ENCODE peak calls at places on chromosomes 2 and 18, in eight cellular contexts. R, P, H, L, G, S, V and U are unnamed samples. For H3K4me1, the result is how much of the 10 kb centered on the place peaks cover.

GRCh38 chr18:408367-408766 is 92.1 kb downstream of the COLEC12 start:
- DNase-seq in G (peak), R (no peak), P (no peak), L (no peak), S (no peak), H (no peak), V (no peak), U (no peak)

GRCh38 chr2:204950695-204951094 is 405.4 kb downstream of the PARD3B start:
- DNase-seq in S (no peak), V (no peak), R (no peak), P (no peak), L (no peak), H (peak), G (peak), U (no peak)

GRCh38 chr2:213740453-213740852 is 456.2 kb downstream of the SPAG16 start:
- DNase-seq in P (no peak), S (no peak), R (no peak), H (no peak), V (no peak), G (no peak), L (no peak), U (no peak)

GRCh38 chr2:144998435-144998834 is 478.5 kb upstream of the ZEB2 start:
- DNase-seq in P (no peak), H (no peak), V (no peak), G (no peak), R (no peak), L (no peak), S (no peak), U (no peak)

GRCh38 chr2:133200684-133201421 is 367.4 kb downstream of the NCKAP5 start:
- DNase-seq in R (no peak), S (peak), H (peak), G (peak), L (no peak), P (no peak), V (no peak), U (peak)

GRCh38 chr2:171083426-171083825 is 77.3 kb downstream of the TLK1 start:
- DNase-seq in H (no peak), G (no peak), P (no peak), S (no peak), R (no peak), V (no peak), L (no peak), U (no peak)

GRCh38 chr2:12020833-12021469 is 274.5 kb downstream of the LPIN1 start:
- DNase-seq in R (no peak), L (no peak), S (no peak), V (no peak), P (no peak), H (no peak), G (no peak), U (no peak)

GRCh38 chr18:323253-323622 is 55.4 kb upstream of the THOC1 start:
- DNase-seq in H (peak), S (no peak), R (no peak), G (peak), V (no peak), P (no peak), L (no peak), U (peak)

GRCh38 chr18:24964213-24964612 is 387.8 kb downstream of the ZNF521 start:
- DNase-seq in R (peak), H (peak), V (peak), L (peak), S (no peak), G (peak), P (peak), U (no peak)

GRCh38 chr2:157746234-157746950 is 117.7 kb upstream of the ACVR1C start:
- DNase-seq in L (no peak), S (no peak), G (peak), R (peak), V (no peak), H (no peak), P (no peak), U (no peak)

GRCh38 chr18:80246656-80247402 is 485 bp downstream of the PARD6G start:
- DNase-seq in R (peak), V (no peak), H (peak), G (peak), S (no peak), L (no peak), P (peak), U (peak)

DNA sequence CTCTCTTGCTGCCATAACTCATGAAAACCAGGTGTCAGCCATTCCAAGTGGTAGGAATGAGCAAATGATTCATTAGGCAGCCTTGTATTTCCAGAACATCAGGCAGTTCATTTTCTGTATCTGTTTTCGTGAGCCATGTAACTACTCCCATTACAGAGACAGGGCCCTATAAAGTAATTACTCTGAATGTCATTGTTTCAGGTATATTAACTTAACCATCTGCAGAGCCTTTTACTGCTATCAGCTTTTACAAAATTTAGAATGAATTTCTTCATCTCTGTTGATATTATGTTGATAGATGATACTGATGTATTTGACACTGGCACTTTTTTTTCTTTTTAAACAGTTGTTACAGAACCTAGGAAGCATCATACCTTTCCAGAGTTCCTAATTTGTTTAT is 69.9 kb downstream of the MGAT5 start:
- DNase-seq in P (no peak), S (no peak), G (no peak), L (no peak), V (no peak), H (no peak), R (no peak), U (no peak)
- H3K4me1 ChIP-seq in P (under half), S (under half), G (under half), L (under half), V (under half), H (under half), R (under half), U (under half)

GRCh38 chr2:26614205-26615128 is 26.7 kb downstream of the CIB4 start:
- DNase-seq in S (no peak), P (no peak), V (no peak), L (no peak), R (no peak), H (no peak), G (no peak), U (no peak)

GRCh38 chr2:26616864-26617135 is 24.4 kb downstream of the CIB4 start:
- DNase-seq in G (no peak), R (no peak), S (no peak), V (no peak), L (no peak), P (no peak), H (no peak), U (no peak)

GRCh38 chr2:26613241-26614204 is 27.6 kb downstream of the CIB4 start:
- DNase-seq in P (peak), G (no peak), L (no peak), R (peak), V (no peak), S (no peak), H (no peak), U (no peak)

GRCh38 chr2:26616032-26616863 is 24.9 kb downstream of the CIB4 start:
- DNase-seq in L (no peak), R (no peak), V (no peak), S (no peak), H (no peak), G (no peak), P (no peak), U (no peak)

DNA sequence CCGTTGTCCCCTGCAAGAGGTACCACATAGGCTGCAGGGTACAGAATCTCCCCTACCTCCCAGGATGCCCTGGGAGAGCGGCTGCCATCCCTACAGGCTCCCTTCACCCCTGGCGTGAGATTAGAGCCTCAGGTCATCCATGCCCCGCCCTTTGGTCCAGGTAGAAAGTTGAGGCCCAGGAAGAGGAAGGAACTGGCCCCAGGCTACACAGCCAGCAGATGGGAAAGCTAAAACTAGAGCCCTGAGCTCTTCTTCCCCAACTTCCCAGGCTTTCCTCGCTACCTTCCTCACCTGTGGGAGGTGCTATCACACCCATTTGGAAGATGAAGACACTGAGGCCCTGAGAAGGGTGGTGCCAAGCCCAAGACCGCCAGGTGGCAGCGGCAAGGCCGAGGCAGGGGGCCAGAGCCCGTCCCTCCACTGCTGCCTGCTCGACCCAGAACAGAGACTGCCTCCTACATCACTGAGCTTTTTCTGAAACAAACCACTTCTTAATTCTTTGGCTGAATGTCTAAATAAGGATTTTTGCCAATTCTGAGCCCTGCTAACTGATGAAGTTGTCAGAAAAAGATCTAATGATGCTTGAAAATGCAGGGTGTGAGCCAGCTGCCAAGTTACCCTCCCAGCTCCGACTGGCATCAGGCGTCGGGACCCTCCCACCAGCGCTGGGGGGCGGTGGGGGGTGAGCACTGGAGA is 25.7 kb downstream of the CIB4 start:
- DNase-seq in H (peak), L (no peak), S (peak), P (no peak), R (peak), G (no peak), V (no peak), U (no peak)
- TF ChIP-seq EZH2phosphoT487 in H (no peak), L (no peak), S (no peak), P (no peak), R (no peak), G (no peak), V (no peak), U (no peak)

DNA sequence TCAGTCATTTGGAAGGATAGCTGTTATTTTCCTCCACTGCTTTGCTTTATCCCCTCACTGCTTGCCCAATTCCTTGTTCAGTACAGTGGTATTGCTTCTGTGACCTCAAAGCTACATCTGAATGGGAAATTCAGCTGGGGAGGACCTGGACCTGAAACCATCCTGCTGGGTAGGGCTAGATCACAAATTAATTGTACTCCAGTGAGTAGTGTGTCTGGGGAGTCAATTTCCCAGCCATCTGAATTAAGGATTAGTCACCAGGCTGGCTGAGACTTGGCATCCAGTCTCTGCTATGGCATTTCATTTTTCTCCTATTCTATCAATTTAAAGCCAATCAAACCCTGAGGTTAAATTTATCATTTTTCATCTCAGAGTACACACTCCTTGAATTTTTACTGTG is 1231.6 kb upstream of the GYPC start:
- DNase-seq in L (no peak), G (no peak), S (no peak), P (peak), R (no peak), V (no peak), H (no peak), U (no peak)
- H3K4me1 ChIP-seq in L (under half), G (under half), S (under half), P (under half), R (under half), V (under half), H (under half), U (under half)

GRCh38 chr2:220434365-220434764 is 806.9 kb downstream of the SLC4A3 start:
- DNase-seq in R (no peak), S (no peak), G (peak), V (no peak), L (no peak), H (peak), P (no peak), U (no peak)
- TF ChIP-seq EZH2phosphoT487 in R (no peak), S (no peak), G (no peak), V (no peak), L (no peak), H (no peak), P (no peak), U (no peak)

DNA sequence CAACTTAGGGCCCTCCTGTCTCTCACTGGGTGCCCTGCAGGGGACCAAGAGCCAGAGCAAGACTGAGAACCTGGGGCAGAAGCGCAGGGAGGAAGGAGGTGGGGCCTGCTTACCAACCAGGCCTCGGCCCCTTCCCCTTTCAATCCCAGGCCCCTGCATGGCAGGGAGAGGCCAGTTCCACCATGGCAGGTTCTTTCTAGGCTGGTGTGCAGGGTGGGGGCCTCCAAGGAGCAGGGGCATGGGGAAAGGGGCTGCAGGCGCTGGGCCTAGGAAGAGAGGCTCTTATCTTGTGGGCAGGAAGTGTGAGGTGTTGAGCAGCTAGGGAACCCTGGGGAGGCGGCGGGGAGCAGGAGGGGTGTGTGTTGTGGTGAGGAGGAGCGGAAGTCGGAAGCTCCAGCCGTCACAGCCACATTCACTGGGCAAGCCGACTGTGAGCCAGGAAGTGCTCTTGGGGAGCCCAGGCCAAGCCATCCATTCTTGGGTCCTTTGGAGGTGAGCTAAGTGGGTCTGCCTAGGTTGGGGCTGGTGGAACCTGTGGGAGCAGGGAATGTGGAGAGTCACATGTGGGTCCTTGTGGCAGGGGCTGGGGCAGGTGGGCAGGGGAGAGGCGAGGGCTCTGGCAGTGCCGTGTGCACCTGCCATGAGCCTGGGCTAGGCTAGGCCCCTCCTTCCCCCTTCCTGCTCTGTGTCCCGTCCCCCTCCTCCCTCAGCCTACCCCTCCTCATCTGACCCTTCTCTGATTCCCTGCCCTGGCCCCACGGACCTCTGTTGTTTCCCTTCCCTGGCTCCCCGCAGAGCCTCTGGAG is at the start of gene PSD4:
- DNase-seq in G (no peak), L (peak), P (no peak), S (no peak), R (no peak), V (peak), H (no peak), U (no peak)
- H3K4me1 ChIP-seq in G (under half), L (under half), P (under half), S (under half), R (under half), V (under half), H (under half), U (under half)

GRCh38 chr2:160144278-160144990 is 55.6 kb downstream of the ITGB6 start:
- DNase-seq in P (no peak), V (no peak), L (no peak), S (no peak), G (no peak), H (no peak), R (no peak), U (no peak)

GRCh38 chr2:160141944-160142343 is 58.1 kb downstream of the ITGB6 start:
- DNase-seq in V (no peak), H (no peak), G (no peak), P (no peak), S (no peak), L (no peak), R (no peak), U (no peak)

GRCh38 chr2:160140471-160140870 is 59.6 kb downstream of the ITGB6 start:
- DNase-seq in L (no peak), R (no peak), H (no peak), G (peak), S (no peak), P (no peak), V (no peak), U (no peak)

GRCh38 chr2:160141419-160141818 is 58.7 kb downstream of the ITGB6 start:
- DNase-seq in L (no peak), V (no peak), G (no peak), R (no peak), P (no peak), S (no peak), H (no peak), U (no peak)

DNA sequence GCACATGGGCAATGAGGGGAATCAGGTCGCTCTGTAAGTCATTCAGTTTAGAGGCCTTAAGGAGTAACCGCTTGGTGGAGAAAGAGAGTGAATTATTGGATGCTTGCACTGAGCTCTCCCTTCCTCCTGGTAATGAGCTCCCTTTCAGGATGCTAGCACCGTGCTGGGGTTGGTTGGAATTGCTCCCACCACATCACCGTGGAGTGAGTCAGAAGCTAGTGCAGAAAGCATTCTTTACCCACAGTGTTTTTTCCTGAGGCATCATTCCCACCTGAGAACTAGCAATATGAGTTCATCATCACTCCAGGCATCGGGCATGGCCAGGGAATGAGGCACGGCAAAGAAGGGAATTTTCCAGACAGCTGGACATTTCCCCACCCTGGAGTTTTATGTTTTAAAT is 57.6 kb downstream of the ITGB6 start:
- DNase-seq in H (peak), P (no peak), R (no peak), S (no peak), G (no peak), L (no peak), V (no peak), U (no peak)
- TF ChIP-seq EZH2phosphoT487 in H (no peak), P (no peak), R (no peak), S (no peak), G (no peak), L (no peak), V (no peak), U (no peak)

GRCh38 chr2:154912215-154912614 is 213.7 kb downstream of the KCNJ3 start:
- DNase-seq in R (peak), S (no peak), P (no peak), G (no peak), H (no peak), V (no peak), L (no peak), U (no peak)

GRCh38 chr2:154910701-154911100 is 212.2 kb downstream of the KCNJ3 start:
- DNase-seq in P (no peak), V (no peak), S (no peak), L (no peak), G (no peak), R (no peak), H (no peak), U (no peak)

DNA sequence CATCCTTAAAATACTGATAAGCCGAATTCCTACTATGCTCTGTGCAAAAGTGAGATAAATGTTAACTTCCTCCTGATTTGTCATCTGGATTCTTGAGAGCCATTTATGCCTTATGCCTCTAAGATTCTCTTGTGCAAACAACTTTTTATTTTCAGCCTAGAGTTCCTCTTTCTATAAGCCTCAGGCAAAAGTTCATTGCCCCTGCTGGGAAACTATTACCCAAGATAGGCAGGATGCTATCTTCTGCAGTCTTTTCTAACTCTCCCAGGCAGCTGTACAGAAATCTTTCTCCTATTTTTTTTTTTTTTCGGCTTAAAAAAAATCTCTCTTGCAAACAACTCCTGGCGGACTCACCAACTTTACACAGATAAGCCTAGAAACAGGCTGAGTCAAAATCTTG is 216.1 kb downstream of the KCNJ3 start:
- DNase-seq in L (no peak), H (no peak), G (no peak), R (no peak), V (no peak), S (no peak), P (no peak), U (peak)
- H3K4me1 ChIP-seq in L (under half), H (under half), G (under half), R (under half), V (under half), S (under half), P (under half), U (under half)

GRCh38 chr2:150478206-150478974 is 9.1 kb downstream of the RND3 start:
- DNase-seq in G (no peak), P (peak), S (no peak), V (no peak), H (peak), L (no peak), R (peak), U (no peak)
- TF ChIP-seq EZH2phosphoT487 in G (no peak), P (no peak), S (no peak), V (no peak), H (no peak), L (no peak), R (no peak), U (no peak)

GRCh38 chr18:62514570-62514969 is 8.3 kb upstream of the ZCCHC2 start:
- DNase-seq in G (no peak), S (no peak), H (no peak), V (no peak), L (no peak), R (no peak), P (no peak), U (no peak)

GRCh38 chr18:62512532-62512931 is 10.3 kb upstream of the ZCCHC2 start:
- DNase-seq in V (no peak), L (no peak), P (no peak), R (no peak), S (no peak), H (no peak), G (no peak), U (no peak)

GRCh38 chr18:62509779-62510178 is 13.0 kb upstream of the ZCCHC2 start:
- DNase-seq in P (no peak), H (no peak), V (no peak), S (no peak), R (no peak), G (no peak), L (no peak), U (no peak)

GRCh38 chr18:62510744-62511143 is 12.1 kb upstream of the ZCCHC2 start:
- DNase-seq in L (no peak), R (no peak), H (no peak), V (no peak), P (no peak), S (no peak), G (no peak), U (no peak)

DNA sequence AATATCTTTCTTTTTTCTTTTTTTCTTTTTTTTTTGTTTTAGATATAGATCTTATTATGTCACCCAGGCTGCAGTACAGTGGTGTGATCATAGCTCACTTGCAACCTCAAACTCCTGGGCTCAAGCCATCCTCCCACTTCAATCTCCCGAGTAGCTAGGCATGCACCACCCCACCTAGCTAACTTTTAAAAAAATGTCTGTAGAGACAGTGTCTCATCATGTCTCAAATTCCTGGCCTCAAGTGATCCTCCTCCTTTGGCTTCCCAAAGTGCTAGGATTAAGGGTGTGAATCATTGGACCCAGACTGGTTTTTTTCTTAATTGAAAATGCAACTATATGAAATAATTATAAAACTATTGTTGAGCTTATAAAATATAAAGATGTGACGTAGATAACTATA is 9.8 kb upstream of the ZCCHC2 start:
- DNase-seq in L (no peak), H (no peak), S (no peak), G (no peak), P (no peak), R (no peak), V (no peak), U (no peak)
- H3K4me1 ChIP-seq in L (under half), H (under half), S (under half), G (under half), P (under half), R (under half), V (under half), U (under half)